ENCODE peak calls at places on chromosomes 13 and 19, in four cellular contexts. O, D, Q and U are unnamed samples.

GRCh38 chr19:3798137-3798536 is 12.0 kb upstream of the MATK start:
- DNase-seq in O (no peak), D (no peak), Q (no peak), U (no peak)

GRCh38 chr19:51030631-51031030 is 4.2 kb downstream of the KLK12 start:
- DNase-seq in Q (no peak), D (no peak), O (no peak), U (no peak)

GRCh38 chr19:18203408-18203862 is 407 bp downstream of the RAB3A start:
- DNase-seq in O (no peak), D (no peak), Q (no peak), U (no peak)

GRCh38 chr13:47399599-47399998 is 502.7 kb upstream of the HTR2A start:
- DNase-seq in Q (no peak), D (no peak), O (no peak), U (no peak)

GRCh38 chr13:26929971-26930730 is 169.6 kb upstream of the GPR12 start:
- DNase-seq in Q (peak), D (peak), O (peak), U (no peak)

GRCh38 chr13:111954681-111955411 is 112.1 kb upstream of the SOX1 start:
- DNase-seq in D (no peak), O (no peak), Q (no peak), U (no peak)

GRCh38 chr19:2342656-2343288 is 14.3 kb downstream of the SPPL2B start:
- DNase-seq in Q (no peak), D (no peak), O (no peak), U (no peak)

GRCh38 chr19:23547816-23548430 is 139.1 kb downstream of the ZNF675 start:
- DNase-seq in Q (no peak), D (no peak), O (no peak), U (no peak)

GRCh38 chr13:77042566-77043177 is 15.7 kb upstream of the FBXL3 start:
- DNase-seq in Q (no peak), D (no peak), O (no peak), U (no peak)

GRCh38 chr19:38245826-38246498 is 10.2 kb downstream of the PPP1R14A start:
- DNase-seq in D (no peak), O (no peak), Q (no peak), U (no peak)

GRCh38 chr19:7919681-7920519 is at the start of gene SNAPC2:
- DNase-seq in D (peak), O (peak), Q (peak), U (peak)

GRCh38 chr13:32115069-32115468 is 83.5 kb downstream of the FRY start:
- DNase-seq in D (no peak), Q (no peak), O (no peak), U (no peak)

GRCh38 chr13:86737334-86737932 is 933.7 kb upstream of the SLITRK5 start:
- DNase-seq in D (no peak), O (no peak), Q (no peak), U (no peak)

GRCh38 chr19:48873476-48874308 is 1.5 kb downstream of the PPP1R15A start:
- DNase-seq in Q (no peak), O (no peak), D (no peak), U (no peak)

GRCh38 chr13:109773276-109773675 is 13.1 kb downstream of the IRS2 start:
- DNase-seq in D (peak), O (no peak), Q (no peak), U (no peak)

GRCh38 chr13:40624338-40624737 is 42.1 kb downstream of the FOXO1 start:
- DNase-seq in Q (peak), O (no peak), D (no peak), U (no peak)

GRCh38 chr19:5113101-5113557 is 144.2 kb downstream of the KDM4B start:
- DNase-seq in O (peak), D (peak), Q (peak), U (no peak)

GRCh38 chr19:1850809-1851544 is 2.7 kb upstream of the REXO1 start:
- DNase-seq in Q (no peak), O (no peak), D (no peak), U (no peak)

GRCh38 chr13:28037399-28037798 is 48.9 kb upstream of the URAD start:
- DNase-seq in Q (no peak), O (no peak), D (no peak), U (no peak)

GRCh38 chr13:97289514-97290298 is 67.6 kb downstream of the MBNL2 start:
- DNase-seq in O (no peak), D (no peak), Q (no peak), U (no peak)
- H3K4me3 ChIP-seq in O (no peak), D (no peak), Q (no peak), U (no peak)

GRCh38 chr13:99955747-99956472 is 15.7 kb downstream of the ZIC5 start:
- DNase-seq in O (peak), Q (no peak), D (peak), U (no peak)
- H3K4me3 ChIP-seq in O (peak), Q (peak), D (peak), U (peak)

DNA sequence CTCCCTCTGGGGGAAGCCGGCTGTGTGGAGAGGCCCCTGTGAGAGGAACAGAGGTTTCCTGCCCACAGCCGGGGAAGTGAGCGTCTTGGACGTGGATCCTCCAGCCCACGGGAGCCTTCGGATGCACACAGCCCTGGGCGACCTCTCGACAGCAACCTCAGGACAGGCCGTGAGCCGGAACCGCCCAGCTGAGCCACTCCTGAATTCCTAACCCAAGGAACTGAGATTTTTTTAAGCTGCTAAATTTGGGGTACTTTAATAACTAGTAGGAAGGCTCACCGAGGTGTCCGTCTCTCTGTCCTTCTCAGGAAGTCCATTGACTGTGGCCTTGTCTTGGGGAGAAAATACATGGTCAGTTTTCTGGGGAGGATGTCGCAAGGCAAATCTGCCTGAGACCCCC is 9.1 kb downstream of the LAIR1 start:
- DNase-seq in Q (no peak), O (no peak), D (no peak), U (no peak)
- H3K4me3 ChIP-seq in Q (no peak), O (no peak), D (no peak), U (no peak)

GRCh38 chr19:10295305-10295846 is 5.6 kb downstream of the ICAM5 start:
- DNase-seq in D (no peak), Q (no peak), O (no peak), U (no peak)

GRCh38 chr19:10294368-10294697 is 4.6 kb downstream of the ICAM5 start:
- DNase-seq in O (no peak), Q (no peak), D (no peak), U (no peak)

GRCh38 chr19:10292206-10292788 is 2.5 kb downstream of the ICAM5 start:
- DNase-seq in D (peak), Q (peak), O (no peak), U (peak)

GRCh38 chr19:10292789-10293636 is 3.3 kb downstream of the ICAM5 start:
- DNase-seq in O (no peak), Q (no peak), D (no peak), U (no peak)

GRCh38 chr19:10293637-10294367 is 4.0 kb downstream of the ICAM5 start:
- DNase-seq in D (no peak), Q (no peak), O (no peak), U (no peak)
- H3K4me3 ChIP-seq in D (no peak), Q (no peak), O (no peak), U (no peak)

DNA sequence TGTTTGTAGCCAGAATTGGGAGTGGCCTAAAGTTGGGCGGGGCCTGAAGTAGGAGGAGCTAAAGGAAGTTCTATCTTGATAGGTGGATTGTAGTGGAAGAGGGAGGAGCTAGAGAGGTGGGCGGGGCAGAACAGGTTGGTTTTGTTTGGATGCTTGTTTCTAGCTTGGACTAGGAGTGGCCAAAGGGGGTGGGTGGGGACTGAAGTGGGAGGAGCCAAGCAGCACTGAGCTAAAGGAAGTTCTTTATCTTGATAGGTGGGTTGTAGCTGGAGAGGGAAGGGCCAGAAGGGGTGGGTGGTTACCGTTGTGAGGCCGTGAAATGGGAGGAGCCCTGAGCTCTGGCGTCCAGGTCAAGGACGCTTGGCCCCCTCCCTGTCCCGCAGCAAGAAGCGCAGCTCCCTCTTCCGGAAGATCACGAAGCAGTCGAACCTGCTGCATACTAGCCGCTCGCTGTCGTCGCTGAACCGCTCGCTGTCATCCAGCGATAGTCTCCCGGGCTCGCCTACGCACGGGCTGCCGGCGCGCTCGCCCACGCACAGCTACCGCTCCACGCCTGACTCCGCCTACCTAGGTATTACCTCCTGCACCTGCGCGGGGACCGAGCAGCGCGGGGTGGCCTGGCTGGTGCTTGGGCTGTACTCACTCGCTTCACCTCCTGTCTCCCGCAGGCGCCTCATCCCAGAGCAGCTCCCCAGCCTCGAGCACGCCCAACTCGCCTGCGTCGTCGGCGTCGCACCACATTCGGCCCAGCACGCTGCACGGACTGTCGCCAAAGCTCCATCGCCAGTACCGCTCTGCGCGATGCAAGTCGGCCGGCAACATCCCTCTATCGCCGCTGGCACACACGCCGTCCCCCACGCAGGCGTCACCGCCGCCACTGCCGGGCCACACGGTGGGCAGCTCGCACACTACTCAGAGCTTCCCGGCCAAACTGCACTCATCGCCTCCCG is 8.0 kb downstream of the DNASE2 start:
- DNase-seq in D (peak), O (no peak), Q (no peak), U (no peak)
- H3K4me3 ChIP-seq in D (no peak), O (no peak), Q (no peak), U (peak)

GRCh38 chr13:65535360-65535759 is 1694.8 kb downstream of the PCDH9 start:
- DNase-seq in O (no peak), Q (no peak), D (no peak), U (no peak)

GRCh38 chr13:65540064-65540635 is 1690.0 kb downstream of the PCDH9 start:
- DNase-seq in D (peak), Q (peak), O (no peak), U (peak)
- H3K4me3 ChIP-seq in D (no peak), Q (no peak), O (no peak), U (no peak)

GRCh38 chr13:107450426-107450825 is 764.9 kb downstream of the LIG4 start:
- DNase-seq in D (no peak), Q (no peak), O (no peak), U (no peak)
- H3K4me3 ChIP-seq in D (no peak), Q (no peak), O (no peak), U (no peak)

GRCh38 chr19:42251572-42251990 is 3.3 kb downstream of the ERF start:
- DNase-seq in D (no peak), O (no peak), Q (no peak), U (no peak)
- H3K4me3 ChIP-seq in D (peak), O (peak), Q (peak), U (peak)